ENCODE peak calls at places on chromosomes 13 and 19, in nine cellular contexts. A is left lung, L is brain microvascular endothelial cell, S is heart left ventricle, T is endothelial cell of umbilical vein, C is fibroblast of mammary gland, R is thoracic aorta, E is cardiac fibroblast, M is WTC11. D is an unnamed sample.

GRCh38 chr13:80131204-80131603 is 209.7 kb downstream of the SPRY2 start:
- DNase-seq in A (peak; percentile 76), L (peak; percentile 75), S (peak; percentile 87), T (peak; percentile 55), C (peak; percentile 76), R (peak; percentile 31), E (peak; percentile 81), M (peak; percentile 31), D (no peak)

GRCh38 chr13:62209539-62209938 is 793.9 kb upstream of the PCDH20 start:
- DNase-seq in A (no peak), L (no peak), S (no peak), T (no peak), C (no peak), R (no peak), E (no peak), M (no peak), D (no peak)

GRCh38 chr19:917323-918151 is at the start of gene KISS1R:
- DNase-seq in A (no peak), L (no peak), S (no peak), T (no peak), C (no peak), R (no peak), E (peak; percentile 29), M (peak; percentile 87), D (peak; percentile 40)

GRCh38 chr19:5111051-5111450 is 142.1 kb downstream of the KDM4B start:
- DNase-seq in A (no peak), L (no peak), S (no peak), T (no peak), C (no peak), R (no peak), E (no peak), M (no peak), D (no peak)

GRCh38 chr19:11361037-11361770 is 6.0 kb downstream of the PLPPR2 start:
- DNase-seq in A (peak; percentile 66), L (no peak), S (no peak), T (no peak), C (no peak), R (no peak), E (no peak), M (peak; percentile 100), D (no peak)

GRCh38 chr19:52170304-52170703 is 1.1 kb downstream of the ZNF836 start:
- DNase-seq in A (no peak), L (no peak), S (no peak), T (no peak), C (no peak), R (no peak), E (peak; percentile 1), M (no peak), D (no peak)

GRCh38 chr13:27665333-27665732 is 43.6 kb downstream of the POLR1D start:
- DNase-seq in A (no peak), L (no peak), S (no peak), T (no peak), C (no peak), R (no peak), E (peak; percentile 28), M (no peak), D (no peak)

GRCh38 chr19:53057904-53058579 is 13.5 kb downstream of the ERVV-2 start:
- DNase-seq in A (no peak), L (no peak), S (peak; percentile 15), T (no peak), C (no peak), R (no peak), E (no peak), M (peak; percentile 89), D (no peak)

GRCh38 chr13:45731455-45731854 is 29.3 kb downstream of the CBY2 start:
- DNase-seq in A (no peak), L (no peak), S (no peak), T (no peak), C (no peak), R (no peak), E (no peak), M (no peak), D (no peak)

GRCh38 chr13:45728759-45729158 is 26.6 kb downstream of the CBY2 start:
- DNase-seq in A (no peak), L (no peak), S (no peak), T (no peak), C (no peak), R (no peak), E (no peak), M (peak; percentile 57), D (no peak)
- TF ChIP-seq CTCF in A (no peak), L (peak; percentile 50), S (no peak), T (no peak), C (peak; percentile 3), R (no peak), E (peak; percentile 15), M (peak; percentile 59), D (no peak)

DNA sequence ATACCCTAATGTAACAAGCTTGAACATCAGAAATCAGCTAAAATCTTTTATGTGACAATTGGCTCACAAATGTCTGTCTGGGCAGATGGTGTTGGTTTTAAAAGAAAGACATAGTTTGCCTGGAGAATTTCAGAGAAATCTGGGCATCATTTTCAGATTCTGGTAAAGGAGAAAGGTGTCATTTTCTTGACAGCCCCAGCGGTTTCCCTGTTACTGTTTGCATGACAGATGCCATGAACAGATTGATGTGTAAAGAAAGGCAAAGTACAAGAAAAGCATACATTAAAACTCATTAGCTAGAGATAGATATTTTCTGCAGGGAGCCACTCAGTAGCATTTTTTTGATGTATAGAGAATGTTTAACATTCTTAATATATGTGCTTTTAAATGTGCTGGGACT is 987.9 kb downstream of the OLFM4 start:
- DNase-seq in A (no peak), L (no peak), S (no peak), T (no peak), C (no peak), R (no peak), E (no peak), M (no peak), D (no peak)
- TF ChIP-seq CTCF in A (no peak), L (no peak), S (no peak), T (no peak), C (no peak), R (no peak), E (no peak), M (no peak), D (no peak)

GRCh38 chr13:91369432-91369831 is 21.9 kb downstream of the MIR17HG start:
- DNase-seq in A (no peak), L (peak; percentile 60), S (no peak), T (peak; percentile 67), C (peak; percentile 49), R (no peak), E (peak; percentile 75), M (no peak), D (no peak)

GRCh38 chr13:91372813-91373420 is 25.4 kb downstream of the MIR17HG start:
- DNase-seq in A (no peak), L (no peak), S (no peak), T (no peak), C (no peak), R (no peak), E (no peak), M (no peak), D (no peak)

GRCh38 chr13:91375119-91375729 is 23.2 kb upstream of the GPC5 start:
- DNase-seq in A (no peak), L (no peak), S (no peak), T (no peak), C (peak; percentile 20), R (no peak), E (peak; percentile 37), M (no peak), D (no peak)
- TF ChIP-seq CTCF in A (peak; percentile 33), L (peak; percentile 75), S (peak; percentile 19), T (peak; percentile 23), C (peak; percentile 56), R (no peak), E (peak; percentile 59), M (peak; percentile 23), D (peak; percentile 32)

GRCh38 chr19:49428547-49429451 is 3.6 kb downstream of the GFY start:
- DNase-seq in A (no peak), L (no peak), S (no peak), T (no peak), C (no peak), R (no peak), E (no peak), M (no peak), D (no peak)

GRCh38 chr19:49430172-49430677 is 5.0 kb downstream of the GFY start:
- DNase-seq in A (no peak), L (no peak), S (no peak), T (no peak), C (no peak), R (no peak), E (no peak), M (no peak), D (no peak)

GRCh38 chr19:49431330-49431749 is 6.2 kb downstream of the GFY start:
- DNase-seq in A (no peak), L (no peak), S (no peak), T (no peak), C (no peak), R (no peak), E (no peak), M (no peak), D (no peak)

GRCh38 chr19:49432141-49433073 is 7.2 kb downstream of the GFY start:
- DNase-seq in A (no peak), L (no peak), S (no peak), T (no peak), C (no peak), R (no peak), E (no peak), M (peak; percentile 90), D (no peak)

DNA sequence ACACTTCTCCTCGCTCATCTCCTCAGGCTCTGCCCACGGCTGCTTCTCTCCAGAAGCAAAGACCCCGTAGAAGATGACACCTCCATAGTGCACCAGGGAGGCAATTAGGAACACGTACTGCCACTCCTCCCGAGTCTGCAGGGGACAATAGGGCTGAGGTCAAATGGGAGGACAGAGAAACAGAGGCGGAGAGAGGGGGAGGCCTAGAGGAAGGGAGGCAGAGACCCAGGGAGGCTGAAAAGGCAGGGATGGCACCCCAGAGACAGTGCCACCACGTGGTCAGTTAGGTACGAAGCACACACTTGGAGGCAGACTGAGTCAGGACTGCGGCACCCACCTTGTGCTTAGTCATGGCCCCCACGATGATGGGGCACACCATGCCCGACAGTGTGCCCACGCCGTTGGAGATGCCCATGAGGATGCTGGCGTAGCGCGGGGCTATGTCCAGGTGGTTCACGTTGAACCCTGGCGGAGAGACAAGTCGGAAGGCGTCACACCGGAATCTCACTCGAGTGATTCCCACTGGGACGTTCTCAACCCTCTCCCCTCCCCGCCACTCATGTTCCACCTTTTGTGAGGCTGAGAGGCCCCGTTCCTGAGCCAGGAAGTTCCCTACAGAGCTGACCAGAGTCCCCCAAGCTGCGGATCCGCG is 5.6 kb downstream of the GFY start:
- DNase-seq in A (no peak), L (no peak), S (no peak), T (no peak), C (no peak), R (no peak), E (no peak), M (no peak), D (no peak)
- TF ChIP-seq CTCF in A (peak; percentile 11), L (peak; percentile 50), S (no peak), T (peak; percentile 17), C (peak; percentile 16), R (no peak), E (peak; percentile 7), M (peak; percentile 21), D (no peak)

D was measured in natural killer cell.